ENCODE peak calls at places on chromosomes 11 and 22, in five cellular contexts. B is astrocyte of the spinal cord, S is fibroblast of villous mesenchyme, L is heart left ventricle, Y is neural crest cell. J is an unnamed sample.
A peak's percentile ranks its signal among the peaks of the same experiment; 100 is the strongest.

GRCh38 chr22:35761037-35761436 is 43.4 kb downstream of the APOL5 start:
- DNase-seq in B (no peak), S (peak; percentile 26), L (no peak), Y (no peak), J (no peak)

GRCh38 chr11:88475991-88476418 is 138.5 kb upstream of the CTSC start:
- DNase-seq in B (no peak), S (peak; percentile 55), L (no peak), Y (no peak), J (no peak)

GRCh38 chr11:17790453-17790852 is 55.9 kb downstream of the KCNC1 start:
- DNase-seq in B (peak; percentile 54), S (peak; percentile 65), L (no peak), Y (no peak), J (no peak)

GRCh38 chr11:10659339-10660216 is 34.0 kb downstream of the IRAG1 start:
- DNase-seq in B (peak; percentile 91), S (peak; percentile 87), L (no peak), Y (no peak), J (no peak)

GRCh38 chr11:76835928-76836612 is 24.6 kb upstream of the ACER3 start:
- DNase-seq in B (peak; percentile 58), S (peak; percentile 74), L (peak; percentile 42), Y (no peak), J (no peak)

GRCh38 chr11:100080401-100080800 is 606.7 kb upstream of the ARHGAP42 start:
- DNase-seq in B (no peak), S (no peak), L (no peak), Y (no peak), J (no peak)

GRCh38 chr11:728901-729491 is 18.3 kb upstream of the TALDO1 start:
- DNase-seq in B (no peak), S (no peak), L (no peak), Y (no peak), J (no peak)

GRCh38 chr11:101881586-101881985 is 33.2 kb upstream of the CEP126 start:
- DNase-seq in B (no peak), S (no peak), L (no peak), Y (no peak), J (no peak)

GRCh38 chr11:117238221-117238620 is 5.8 kb downstream of the RNF214 start:
- DNase-seq in B (no peak), S (no peak), L (no peak), Y (no peak), J (no peak)

GRCh38 chr22:19430890-19431541 is 517 bp downstream of the HIRA start:
- DNase-seq in B (peak; percentile 35), S (peak; percentile 39), L (peak; percentile 29), Y (peak; percentile 38), J (peak; percentile 49)

GRCh38 chr11:122246885-122247284 is 130.9 kb upstream of the BLID start:
- DNase-seq in B (no peak), S (no peak), L (no peak), Y (no peak), J (no peak)

GRCh38 chr11:105081412-105082150 is 36.4 kb upstream of the CARD16 start:
- DNase-seq in B (no peak), S (no peak), L (no peak), Y (no peak), J (no peak)

GRCh38 chr22:26182723-26183122 is 13.5 kb downstream of the SEZ6L start:
- DNase-seq in B (no peak), S (no peak), L (no peak), Y (no peak), J (no peak)

GRCh38 chr11:128484172-128484571 is 103.2 kb downstream of the ETS1 start:
- DNase-seq in B (no peak), S (no peak), L (no peak), Y (no peak), J (no peak)

GRCh38 chr11:117640041-117640440 is 157.0 kb downstream of the DSCAML1 start:
- DNase-seq in B (no peak), S (no peak), L (no peak), Y (no peak), J (no peak)

GRCh38 chr11:26830218-26830617 is 108.4 kb upstream of the SLC5A12 start:
- DNase-seq in B (no peak), S (no peak), L (no peak), Y (no peak), J (no peak)

GRCh38 chr11:121119444-121119843 is 18.4 kb downstream of the TECTA start:
- DNase-seq in B (no peak), S (peak; percentile 23), L (no peak), Y (no peak), J (no peak)

GRCh38 chr22:20237480-20238440 is 30.4 kb downstream of the RTN4R start:
- DNase-seq in B (no peak), S (no peak), L (no peak), Y (no peak), J (peak; percentile 52)

GRCh38 chr22:33837806-33838205 is 82.5 kb downstream of the LARGE1 start:
- DNase-seq in B (no peak), S (no peak), L (no peak), Y (no peak), J (no peak)

GRCh38 chr11:86627776-86628455 is 44.5 kb downstream of the ME3 start:
- DNase-seq in B (no peak), S (no peak), L (peak; percentile 30), Y (no peak), J (no peak)

GRCh38 chr11:111522426-111522825 is 7.8 kb downstream of the HOATZ start:
- DNase-seq in B (no peak), S (no peak), L (no peak), Y (no peak), J (no peak)

GRCh38 chr11:14262271-14262846 is 96.6 kb downstream of the RRAS2 start:
- DNase-seq in B (peak; percentile 13), S (no peak), L (no peak), Y (no peak), J (no peak)

GRCh38 chr11:14258177-14258935 is 100.6 kb downstream of the RRAS2 start:
- DNase-seq in B (peak; percentile 13), S (peak; percentile 87), L (no peak), Y (no peak), J (no peak)

GRCh38 chr11:14259186-14259784 is 99.7 kb downstream of the RRAS2 start:
- DNase-seq in B (no peak), S (no peak), L (no peak), Y (no peak), J (no peak)

GRCh38 chr11:14259870-14260269 is 99.1 kb downstream of the RRAS2 start:
- DNase-seq in B (no peak), S (no peak), L (no peak), Y (no peak), J (no peak)

DNA sequence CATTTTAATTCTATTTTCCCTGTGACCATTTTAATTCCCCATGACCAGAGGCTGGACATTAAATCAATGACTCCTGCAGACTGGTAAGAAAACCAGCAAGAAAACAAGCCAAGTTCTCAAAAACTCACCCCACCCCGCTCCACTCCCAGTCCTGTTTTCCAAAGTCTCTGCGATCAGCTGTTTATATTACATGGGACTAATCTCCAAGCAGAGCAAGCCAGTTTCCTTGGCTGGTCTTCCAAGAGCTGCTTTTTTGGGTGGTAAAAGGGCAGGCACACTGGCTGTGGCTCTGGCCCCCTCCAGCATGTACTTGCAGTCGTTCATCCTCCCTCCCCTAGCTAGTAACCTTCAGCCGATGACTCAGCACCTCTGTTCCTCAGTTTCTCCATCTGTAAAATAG is 97.9 kb downstream of the RRAS2 start:
- DNase-seq in B (no peak), S (peak; percentile 27), L (no peak), Y (no peak), J (no peak)
- TF ChIP-seq CTCF in B (no peak), S (no peak), L (no peak), Y (no peak), J (no peak)

GRCh38 chr22:30694638-30695350 is at the start of gene OSBP2:
- DNase-seq in B (no peak), S (no peak), L (peak; percentile 22), Y (peak; percentile 48), J (peak; percentile 20)
- TF ChIP-seq CTCF in B (no peak), S (no peak), L (no peak), Y (no peak), J (no peak)

GRCh38 chr11:66050581-66051231 is 1.5 kb upstream of the SF3B2 start:
- DNase-seq in B (no peak), S (no peak), L (no peak), Y (no peak), J (no peak)
- TF ChIP-seq CTCF in B (no peak), S (no peak), L (no peak), Y (no peak), J (no peak)

GRCh38 chr22:17607891-17608521 is 20.5 kb downstream of the ATP6V1E1 start:
- DNase-seq in B (no peak), S (no peak), L (no peak), Y (no peak), J (no peak)

GRCh38 chr22:17612057-17612456 is 16.5 kb downstream of the ATP6V1E1 start:
- DNase-seq in B (no peak), S (no peak), L (no peak), Y (no peak), J (no peak)

GRCh38 chr22:17601031-17601430 is 27.5 kb downstream of the ATP6V1E1 start:
- DNase-seq in B (no peak), S (peak; percentile 59), L (no peak), Y (no peak), J (no peak)

DNA sequence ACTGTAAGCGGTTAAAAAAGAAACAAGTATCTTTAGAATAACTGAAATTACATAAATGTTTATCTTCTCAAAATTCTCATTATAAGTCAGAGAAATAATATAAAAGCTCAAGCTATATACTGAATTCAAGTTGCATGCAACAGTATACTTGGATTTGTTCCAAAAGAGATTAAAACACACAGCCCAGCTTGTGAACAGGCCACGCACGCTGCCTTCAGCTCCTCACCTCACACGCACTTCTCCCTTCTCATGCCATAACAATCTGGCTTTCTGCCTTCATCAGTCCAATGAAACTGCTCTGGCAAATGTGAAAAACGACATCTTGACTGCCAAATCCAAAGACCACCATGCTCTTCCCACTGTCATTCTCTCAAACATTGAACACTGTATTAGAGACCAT is 22.1 kb downstream of the ATP6V1E1 start:
- DNase-seq in B (no peak), S (peak; percentile 53), L (no peak), Y (no peak), J (no peak)
- TF ChIP-seq CTCF in B (no peak), S (no peak), L (no peak), Y (no peak), J (no peak)

GRCh38 chr11:75165721-75166120 is 14.8 kb downstream of the SLCO2B1 start:
- DNase-seq in B (no peak), S (no peak), L (no peak), Y (no peak), J (no peak)
- TF ChIP-seq CTCF in B (no peak), S (no peak), L (no peak), Y (no peak), J (no peak)

DNA sequence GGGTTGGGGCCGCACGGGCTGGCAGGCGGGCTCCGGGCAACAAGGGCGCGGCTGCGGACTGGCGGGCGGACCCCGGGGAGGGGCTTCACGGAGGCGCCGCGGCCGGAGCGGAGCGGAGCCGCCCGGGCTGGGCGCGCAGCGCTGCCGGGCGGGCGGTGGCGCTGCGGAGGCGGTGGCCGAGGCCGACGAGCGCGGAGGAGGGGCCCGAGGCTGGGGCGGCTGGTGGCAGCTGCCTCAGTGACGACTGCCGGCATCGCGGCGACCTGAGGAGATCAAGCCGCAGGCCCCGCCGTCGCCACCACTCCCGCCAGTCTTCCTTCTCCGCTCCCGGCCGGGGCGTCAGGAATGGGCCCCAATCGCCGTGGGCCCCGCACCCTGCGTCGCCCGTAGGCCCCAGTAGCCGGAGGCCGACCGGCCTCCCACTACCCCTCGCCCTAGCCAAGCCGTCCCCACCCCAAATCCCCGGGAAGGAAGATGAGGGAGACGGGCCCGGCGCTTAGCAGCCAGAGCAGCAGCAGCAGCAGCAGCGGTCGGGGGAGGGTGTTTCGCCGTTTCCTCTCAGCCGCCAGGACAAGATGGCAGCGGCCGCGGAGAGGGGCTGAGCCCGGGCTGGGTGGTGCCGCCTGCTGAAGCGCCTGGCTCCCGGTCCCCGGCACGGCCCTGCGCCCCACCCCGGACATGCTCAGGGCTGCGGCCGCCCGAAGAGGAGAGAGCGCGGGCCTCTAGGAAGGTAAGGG is at the start of gene HIPK3:
- DNase-seq in B (peak; percentile 70), S (peak; percentile 76), L (peak; percentile 89), Y (peak; percentile 73), J (peak; percentile 77)
- TF ChIP-seq CTCF in B (peak; percentile 9), S (no peak), L (peak; percentile 28), Y (peak; percentile 45), J (no peak)

J was measured in natural killer cell.